ENCODE peak calls at places on chromosomes 16 and 17, in eight cellular contexts. One of them, this sample, is unnamed.

GRCh38 chr16:47492428-47493357 is 31.6 kb downstream of the PHKB start:
- DNase-seq in SJSA1: no peak
- DNase-seq in islet precursor cell: no peak
- DNase-seq in CD8-positive, alpha-beta T cell: no peak
- DNase-seq in fibroblast of lung: no peak
- DNase-seq in head of caudate nucleus: peak; percentile 17
- DNase-seq in AG09309: no peak
- DNase-seq in SHP77: no peak
- DNase-seq in this sample: no peak

GRCh38 chr17:15456972-15457722 is 10.3 kb downstream of the CDRT4 start:
- DNase-seq in SJSA1: peak; percentile 89
- DNase-seq in islet precursor cell: no peak
- DNase-seq in CD8-positive, alpha-beta T cell: no peak
- DNase-seq in fibroblast of lung: peak; percentile 87
- DNase-seq in head of caudate nucleus: peak; percentile 48
- DNase-seq in AG09309: peak; percentile 88
- DNase-seq in SHP77: no peak
- DNase-seq in this sample: peak; percentile 57

GRCh38 chr17:42698736-42699414 is 16.5 kb downstream of the CNTNAP1 start:
- DNase-seq in SJSA1: no peak
- DNase-seq in islet precursor cell: no peak
- DNase-seq in CD8-positive, alpha-beta T cell: no peak
- DNase-seq in fibroblast of lung: peak; percentile 75
- DNase-seq in head of caudate nucleus: no peak
- DNase-seq in AG09309: no peak
- DNase-seq in SHP77: no peak
- DNase-seq in this sample: no peak

GRCh38 chr17:81252336-81253329 is 13.5 kb downstream of the NDUFAF8 start:
- DNase-seq in SJSA1: no peak
- DNase-seq in islet precursor cell: no peak
- DNase-seq in CD8-positive, alpha-beta T cell: no peak
- DNase-seq in fibroblast of lung: no peak
- DNase-seq in head of caudate nucleus: no peak
- DNase-seq in AG09309: no peak
- DNase-seq in SHP77: no peak
- DNase-seq in this sample: no peak

GRCh38 chr17:55546481-55546880 is 35.2 kb upstream of the SMIM36 start:
- DNase-seq in SJSA1: no peak
- DNase-seq in islet precursor cell: no peak
- DNase-seq in CD8-positive, alpha-beta T cell: no peak
- DNase-seq in fibroblast of lung: no peak
- DNase-seq in head of caudate nucleus: no peak
- DNase-seq in AG09309: no peak
- DNase-seq in SHP77: no peak
- DNase-seq in this sample: no peak

GRCh38 chr17:50074227-50074626 is 18.3 kb downstream of the ITGA3 start:
- DNase-seq in SJSA1: no peak
- DNase-seq in islet precursor cell: no peak
- DNase-seq in CD8-positive, alpha-beta T cell: no peak
- DNase-seq in fibroblast of lung: no peak
- DNase-seq in head of caudate nucleus: no peak
- DNase-seq in AG09309: no peak
- DNase-seq in SHP77: no peak
- DNase-seq in this sample: no peak

GRCh38 chr17:69448431-69449102 is 34.1 kb downstream of the MAP2K6 start:
- DNase-seq in SJSA1: no peak
- DNase-seq in islet precursor cell: peak; percentile 76
- DNase-seq in CD8-positive, alpha-beta T cell: no peak
- DNase-seq in fibroblast of lung: peak; percentile 33
- DNase-seq in head of caudate nucleus: peak; percentile 40
- DNase-seq in AG09309: no peak
- DNase-seq in SHP77: no peak
- DNase-seq in this sample: no peak

GRCh38 chr17:68089881-68090280 is 54.3 kb downstream of the KPNA2 start:
- DNase-seq in SJSA1: peak; percentile 88
- DNase-seq in islet precursor cell: peak; percentile 81
- DNase-seq in CD8-positive, alpha-beta T cell: no peak
- DNase-seq in fibroblast of lung: peak; percentile 31
- DNase-seq in head of caudate nucleus: peak; percentile 36
- DNase-seq in AG09309: no peak
- DNase-seq in SHP77: peak; percentile 13
- DNase-seq in this sample: peak; percentile 31

GRCh38 chr16:19757762-19758595 is 39.9 kb downstream of the IQCK start:
- DNase-seq in SJSA1: peak; percentile 41
- DNase-seq in islet precursor cell: no peak
- DNase-seq in CD8-positive, alpha-beta T cell: no peak
- DNase-seq in fibroblast of lung: peak; percentile 14
- DNase-seq in head of caudate nucleus: peak; percentile 46
- DNase-seq in AG09309: no peak
- DNase-seq in SHP77: no peak
- DNase-seq in this sample: no peak

GRCh38 chr17:42843358-42843934 is 934 bp upstream of the AOC2 start:
- DNase-seq in SJSA1: peak; percentile 40
- DNase-seq in islet precursor cell: peak; percentile 79
- DNase-seq in CD8-positive, alpha-beta T cell: no peak
- DNase-seq in fibroblast of lung: peak; percentile 54
- DNase-seq in head of caudate nucleus: peak; percentile 70
- DNase-seq in AG09309: peak; percentile 37
- DNase-seq in SHP77: peak; percentile 61
- DNase-seq in this sample: no peak

GRCh38 chr17:38896373-38896954 is 26.6 kb downstream of the LASP1 start:
- DNase-seq in SJSA1: no peak
- DNase-seq in islet precursor cell: peak; percentile 87
- DNase-seq in CD8-positive, alpha-beta T cell: no peak
- DNase-seq in fibroblast of lung: no peak
- DNase-seq in head of caudate nucleus: no peak
- DNase-seq in AG09309: no peak
- DNase-seq in SHP77: no peak
- DNase-seq in this sample: no peak

GRCh38 chr16:78962457-78962929 is 638.0 kb downstream of the MAF start:
- DNase-seq in SJSA1: no peak
- DNase-seq in islet precursor cell: no peak
- DNase-seq in CD8-positive, alpha-beta T cell: no peak
- DNase-seq in fibroblast of lung: no peak
- DNase-seq in head of caudate nucleus: no peak
- DNase-seq in AG09309: no peak
- DNase-seq in SHP77: no peak
- DNase-seq in this sample: no peak

GRCh38 chr16:8655184-8655717 is 19.2 kb upstream of the ABAT start:
- DNase-seq in SJSA1: no peak
- DNase-seq in islet precursor cell: no peak
- DNase-seq in CD8-positive, alpha-beta T cell: no peak
- DNase-seq in fibroblast of lung: peak; percentile 18
- DNase-seq in head of caudate nucleus: no peak
- DNase-seq in AG09309: no peak
- DNase-seq in SHP77: peak; percentile 23
- DNase-seq in this sample: no peak

GRCh38 chr17:16352303-16352837 is 899 bp downstream of the CENPV start:
- DNase-seq in SJSA1: no peak
- DNase-seq in islet precursor cell: peak; percentile 83
- DNase-seq in CD8-positive, alpha-beta T cell: peak; percentile 8
- DNase-seq in fibroblast of lung: peak; percentile 42
- DNase-seq in head of caudate nucleus: peak; percentile 83
- DNase-seq in AG09309: no peak
- DNase-seq in SHP77: peak; percentile 96
- DNase-seq in this sample: peak; percentile 14

GRCh38 chr17:32331243-32332040 is 10.5 kb downstream of the C17orf75 start:
- DNase-seq in SJSA1: no peak
- DNase-seq in islet precursor cell: no peak
- DNase-seq in CD8-positive, alpha-beta T cell: no peak
- DNase-seq in fibroblast of lung: no peak
- DNase-seq in head of caudate nucleus: no peak
- DNase-seq in AG09309: no peak
- DNase-seq in SHP77: no peak
- DNase-seq in this sample: no peak